ENCODE peak calls at places on chromosomes 3 and 15, in five cellular contexts. One of them, this sample, is unnamed.

GRCh38 chr3:132433121-132433520 is 15.8 kb downstream of the DNAJC13 start:
- DNase-seq in suprapubic skin: no peak
- DNase-seq in neural progenitor cell: no peak
- DNase-seq in kidney epithelial cell: no peak
- DNase-seq in stomach: no peak
- DNase-seq in this sample: no peak

GRCh38 chr15:60935130-60935529 is 294.0 kb downstream of the RORA start:
- DNase-seq in kidney epithelial cell: no peak
- DNase-seq in neural progenitor cell: no peak
- DNase-seq in stomach: no peak
- DNase-seq in suprapubic skin: no peak
- DNase-seq in this sample: no peak

GRCh38 chr3:156349978-156350377 is 204.9 kb downstream of the SSR3 start:
- DNase-seq in kidney epithelial cell: no peak
- DNase-seq in stomach: no peak
- DNase-seq in suprapubic skin: no peak
- DNase-seq in neural progenitor cell: no peak
- DNase-seq in this sample: no peak

GRCh38 chr3:156024904-156025303 is 95.5 kb upstream of the KCNAB1 start:
- DNase-seq in kidney epithelial cell: no peak
- DNase-seq in neural progenitor cell: peak; percentile 76
- DNase-seq in suprapubic skin: no peak
- DNase-seq in stomach: no peak
- DNase-seq in this sample: no peak

GRCh38 chr3:82224661-82225060 is 463.2 kb upstream of the GBE1 start:
- DNase-seq in kidney epithelial cell: no peak
- DNase-seq in stomach: no peak
- DNase-seq in suprapubic skin: no peak
- DNase-seq in neural progenitor cell: no peak
- DNase-seq in this sample: no peak

GRCh38 chr3:190425833-190426232 is 23.9 kb downstream of the TMEM207 start:
- DNase-seq in kidney epithelial cell: no peak
- DNase-seq in stomach: no peak
- DNase-seq in suprapubic skin: no peak
- DNase-seq in neural progenitor cell: no peak
- DNase-seq in this sample: no peak

GRCh38 chr15:71261934-71262333 is 146.7 kb downstream of the THSD4 start:
- DNase-seq in stomach: no peak
- DNase-seq in kidney epithelial cell: no peak
- DNase-seq in neural progenitor cell: no peak
- DNase-seq in suprapubic skin: no peak
- DNase-seq in this sample: no peak

GRCh38 chr15:85858586-85859375 is 64.1 kb upstream of the KLHL25 start:
- DNase-seq in kidney epithelial cell: no peak
- DNase-seq in neural progenitor cell: peak; percentile 90
- DNase-seq in suprapubic skin: no peak
- DNase-seq in stomach: peak; percentile 72
- DNase-seq in this sample: peak; percentile 77

GRCh38 chr3:148711981-148712666 is 14.4 kb downstream of the AGTR1 start:
- DNase-seq in stomach: no peak
- DNase-seq in neural progenitor cell: no peak
- DNase-seq in kidney epithelial cell: no peak
- DNase-seq in suprapubic skin: no peak
- DNase-seq in this sample: no peak

GRCh38 chr3:127034990-127035652 is 52.2 kb downstream of the PLXNA1 start:
- DNase-seq in stomach: no peak
- DNase-seq in kidney epithelial cell: no peak
- DNase-seq in neural progenitor cell: no peak
- DNase-seq in suprapubic skin: no peak
- DNase-seq in this sample: no peak

GRCh38 chr15:40776537-40777141 is 6.9 kb downstream of the C15orf62 start:
- DNase-seq in stomach: peak; percentile 89
- DNase-seq in kidney epithelial cell: no peak
- DNase-seq in suprapubic skin: no peak
- DNase-seq in neural progenitor cell: no peak
- DNase-seq in this sample: no peak

GRCh38 chr3:154244644-154245043 is 79.6 kb downstream of the DHX36 start:
- DNase-seq in suprapubic skin: no peak
- DNase-seq in stomach: no peak
- DNase-seq in kidney epithelial cell: no peak
- DNase-seq in neural progenitor cell: no peak
- DNase-seq in this sample: no peak

GRCh38 chr3:133991209-133991608 is 38.5 kb downstream of the SLCO2A1 start:
- DNase-seq in neural progenitor cell: no peak
- DNase-seq in kidney epithelial cell: no peak
- DNase-seq in suprapubic skin: no peak
- DNase-seq in stomach: no peak
- DNase-seq in this sample: no peak

GRCh38 chr3:114659109-114660081 is 365.6 kb downstream of the TIGIT start:
- DNase-seq in kidney epithelial cell: no peak
- DNase-seq in suprapubic skin: no peak
- DNase-seq in stomach: peak; percentile 47
- DNase-seq in neural progenitor cell: peak; percentile 6
- DNase-seq in this sample: no peak

GRCh38 chr15:54208786-54209185 is 230.5 kb downstream of the UNC13C start:
- DNase-seq in suprapubic skin: no peak
- DNase-seq in neural progenitor cell: no peak
- DNase-seq in stomach: no peak
- DNase-seq in kidney epithelial cell: no peak
- DNase-seq in this sample: no peak

GRCh38 chr3:194003128-194004057 is 132.6 kb upstream of the HES1 start:
- DNase-seq in suprapubic skin: peak; percentile 94
- DNase-seq in stomach: peak; percentile 90
- DNase-seq in kidney epithelial cell: peak; percentile 71
- DNase-seq in neural progenitor cell: peak; percentile 77
- DNase-seq in this sample: peak; percentile 79

GRCh38 chr15:77487479-77487861 is 66.8 kb downstream of the HMG20A start:
- DNase-seq in kidney epithelial cell: no peak
- DNase-seq in suprapubic skin: no peak
- DNase-seq in neural progenitor cell: no peak
- DNase-seq in stomach: no peak
- DNase-seq in this sample: no peak

GRCh38 chr15:91710072-91710471 is 143.4 kb upstream of the SLCO3A1 start:
- DNase-seq in neural progenitor cell: no peak
- DNase-seq in suprapubic skin: no peak
- DNase-seq in stomach: no peak
- DNase-seq in kidney epithelial cell: no peak
- DNase-seq in this sample: no peak

GRCh38 chr3:162540421-162540820 is 1043.8 kb downstream of the OTOL1 start:
- DNase-seq in neural progenitor cell: no peak
- DNase-seq in suprapubic skin: no peak
- DNase-seq in kidney epithelial cell: no peak
- DNase-seq in stomach: no peak
- DNase-seq in this sample: no peak

GRCh38 chr3:182682263-182683229 is 110.8 kb upstream of the ATP11B start:
- DNase-seq in suprapubic skin: no peak
- DNase-seq in stomach: peak; percentile 72
- DNase-seq in kidney epithelial cell: no peak
- DNase-seq in neural progenitor cell: peak; percentile 87
- DNase-seq in this sample: peak; percentile 85

GRCh38 chr15:51600114-51600513 is 22.5 kb downstream of the DMXL2 start:
- DNase-seq in kidney epithelial cell: peak; percentile 56
- DNase-seq in stomach: no peak
- DNase-seq in neural progenitor cell: no peak
- DNase-seq in suprapubic skin: no peak
- DNase-seq in this sample: no peak

GRCh38 chr3:60756231-60756630 is 495.0 kb downstream of the FHIT start:
- DNase-seq in kidney epithelial cell: no peak
- DNase-seq in stomach: no peak
- DNase-seq in neural progenitor cell: no peak
- DNase-seq in suprapubic skin: no peak
- DNase-seq in this sample: no peak

GRCh38 chr3:137084579-137084978 is 126.8 kb downstream of the IL20RB start:
- DNase-seq in kidney epithelial cell: no peak
- DNase-seq in neural progenitor cell: no peak
- DNase-seq in stomach: no peak
- DNase-seq in suprapubic skin: no peak
- DNase-seq in this sample: no peak

GRCh38 chr3:18343809-18344208 is 81.3 kb downstream of the SATB1 start:
- DNase-seq in stomach: no peak
- DNase-seq in suprapubic skin: no peak
- DNase-seq in neural progenitor cell: no peak
- DNase-seq in kidney epithelial cell: no peak
- DNase-seq in this sample: no peak

GRCh38 chr15:68367992-68368391 is 64.0 kb downstream of the ITGA11 start:
- DNase-seq in kidney epithelial cell: no peak
- DNase-seq in neural progenitor cell: no peak
- DNase-seq in suprapubic skin: no peak
- DNase-seq in stomach: no peak
- DNase-seq in this sample: no peak

GRCh38 chr3:111734652-111735051 is 124.4 kb upstream of the PHLDB2 start:
- DNase-seq in suprapubic skin: no peak
- DNase-seq in kidney epithelial cell: no peak
- DNase-seq in stomach: no peak
- DNase-seq in neural progenitor cell: no peak
- DNase-seq in this sample: no peak

GRCh38 chr15:41895491-41895890 is 1.6 kb upstream of the SPTBN5 start:
- DNase-seq in neural progenitor cell: no peak
- DNase-seq in stomach: no peak
- DNase-seq in kidney epithelial cell: no peak
- DNase-seq in suprapubic skin: no peak
- DNase-seq in this sample: no peak
- H3K4me3 ChIP-seq in neural progenitor cell: no peak overlapping the region
- H3K4me3 ChIP-seq in stomach: no peak overlapping the region
- H3K4me3 ChIP-seq in kidney epithelial cell: no peak overlapping the region
- H3K4me3 ChIP-seq in suprapubic skin: no peak overlapping the region
- H3K4me3 ChIP-seq in this sample: no peak overlapping the region

GRCh38 chr15:26624128-26624527 is 148.7 kb downstream of the GABRB3 start:
- DNase-seq in kidney epithelial cell: no peak
- DNase-seq in suprapubic skin: no peak
- DNase-seq in neural progenitor cell: no peak
- DNase-seq in stomach: no peak
- DNase-seq in this sample: no peak

GRCh38 chr15:26615188-26615926 is 157.5 kb downstream of the GABRB3 start:
- DNase-seq in stomach: no peak
- DNase-seq in neural progenitor cell: no peak
- DNase-seq in suprapubic skin: no peak
- DNase-seq in kidney epithelial cell: no peak
- DNase-seq in this sample: no peak

GRCh38 chr15:26623071-26623470 is 149.8 kb downstream of the GABRB3 start:
- DNase-seq in suprapubic skin: no peak
- DNase-seq in neural progenitor cell: no peak
- DNase-seq in kidney epithelial cell: no peak
- DNase-seq in stomach: no peak
- DNase-seq in this sample: no peak

GRCh38 chr15:26615927-26616302 is 157.0 kb downstream of the GABRB3 start:
- DNase-seq in neural progenitor cell: no peak
- DNase-seq in kidney epithelial cell: no peak
- DNase-seq in suprapubic skin: no peak
- DNase-seq in stomach: no peak
- DNase-seq in this sample: no peak

DNA sequence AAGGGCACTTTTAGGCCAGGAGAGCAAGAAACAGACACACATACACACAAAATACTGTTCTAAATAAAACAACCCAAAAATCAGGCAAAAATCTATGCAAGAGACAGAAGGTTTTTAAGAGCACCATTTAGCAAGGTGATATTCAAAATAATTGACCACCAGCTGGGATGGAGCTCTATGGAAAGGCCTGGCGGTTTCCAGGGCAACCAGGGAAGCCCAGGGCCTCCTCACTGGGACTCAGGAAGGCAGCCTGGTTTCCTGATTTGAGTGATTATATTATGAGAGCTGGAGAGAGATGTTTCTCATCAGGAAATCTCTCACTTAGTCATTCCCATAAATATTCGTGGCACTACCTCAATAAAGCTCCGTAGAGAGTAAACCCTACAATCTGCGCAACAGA is 152.3 kb downstream of the GABRB3 start:
- DNase-seq in neural progenitor cell: no peak
- DNase-seq in stomach: no peak
- DNase-seq in kidney epithelial cell: no peak
- DNase-seq in suprapubic skin: no peak
- DNase-seq in this sample: no peak
- H3K27me3 ChIP-seq in neural progenitor cell: no peaks in the 10 kb centered on the region
- H3K27me3 ChIP-seq in stomach: no peaks in the 10 kb centered on the region
- H3K27me3 ChIP-seq in kidney epithelial cell: no peaks in the 10 kb centered on the region
- H3K27me3 ChIP-seq in suprapubic skin: no peaks in the 10 kb centered on the region
- H3K27me3 ChIP-seq in this sample: no peaks in the 10 kb centered on the region

GRCh38 chr15:81002004-81002253 is 1.2 kb downstream of the TLNRD1 start:
- DNase-seq in neural progenitor cell: no peak
- DNase-seq in suprapubic skin: no peak
- DNase-seq in kidney epithelial cell: no peak
- DNase-seq in stomach: no peak
- DNase-seq in this sample: peak; percentile 81
- H3K4me3 ChIP-seq in neural progenitor cell: peak overlapping the region; percentile 100
- H3K4me3 ChIP-seq in suprapubic skin: peak overlapping the region; percentile 70
- H3K4me3 ChIP-seq in kidney epithelial cell: peak overlapping the region; percentile 94
- H3K4me3 ChIP-seq in stomach: peak overlapping the region; percentile 91
- H3K4me3 ChIP-seq in this sample: peak overlapping the region; percentile 89

GRCh38 chr3:124203292-124203691 is 211.4 kb upstream of the ROPN1 start:
- DNase-seq in neural progenitor cell: peak; percentile 7
- DNase-seq in suprapubic skin: no peak
- DNase-seq in stomach: no peak
- DNase-seq in kidney epithelial cell: no peak
- DNase-seq in this sample: peak; percentile 22
- H3K27me3 ChIP-seq in neural progenitor cell: no peaks in the 10 kb centered on the region
- H3K27me3 ChIP-seq in suprapubic skin: no peaks in the 10 kb centered on the region
- H3K27me3 ChIP-seq in stomach: no peaks in the 10 kb centered on the region
- H3K27me3 ChIP-seq in kidney epithelial cell: no peaks in the 10 kb centered on the region
- H3K27me3 ChIP-seq in this sample: no peaks in the 10 kb centered on the region

GRCh38 chr15:66704783-66705113 is 2.7 kb downstream of the SMAD6 start:
- DNase-seq in suprapubic skin: no peak
- DNase-seq in stomach: peak; percentile 42
- DNase-seq in kidney epithelial cell: no peak
- DNase-seq in neural progenitor cell: no peak
- DNase-seq in this sample: no peak
- H3K4me3 ChIP-seq in suprapubic skin: peak overlapping the region; percentile 78
- H3K4me3 ChIP-seq in stomach: peak overlapping the region; percentile 72
- H3K4me3 ChIP-seq in kidney epithelial cell: peak overlapping the region; percentile 54
- H3K4me3 ChIP-seq in neural progenitor cell: peak overlapping the region; percentile 68
- H3K4me3 ChIP-seq in this sample: peak overlapping the region; percentile 85

This sample was measured in H7.